ENCODE peak calls at places on chromosome 10, in nine cellular contexts. One of them, this sample, is unnamed. For H3K36me3, the result is how much of the 10 kb centered on the place peaks cover.

GRCh38 chr10:110411047-110411410 is 86.7 kb upstream of the DUSP5 start:
- DNase-seq in transverse colon: no peak
- DNase-seq in kidney: peak
- DNase-seq in lung: no peak
- DNase-seq in right lobe of liver: no peak
- DNase-seq in heart left ventricle: no peak
- DNase-seq in heart right ventricle: no peak
- DNase-seq in cardiac muscle cell: peak
- DNase-seq in WERI-Rb-1: no peak
- DNase-seq in this sample: no peak

GRCh38 chr10:132520147-132520811 is 17.3 kb upstream of the INPP5A start:
- DNase-seq in transverse colon: peak
- DNase-seq in kidney: peak
- DNase-seq in lung: no peak
- DNase-seq in right lobe of liver: peak
- DNase-seq in heart left ventricle: peak
- DNase-seq in heart right ventricle: peak
- DNase-seq in cardiac muscle cell: peak
- DNase-seq in WERI-Rb-1: no peak
- DNase-seq in this sample: peak

GRCh38 chr10:52729259-52730104 is 43.1 kb downstream of the MBL2 start:
- DNase-seq in transverse colon: no peak
- DNase-seq in kidney: no peak
- DNase-seq in lung: no peak
- DNase-seq in right lobe of liver: no peak
- DNase-seq in heart left ventricle: no peak
- DNase-seq in heart right ventricle: no peak
- DNase-seq in cardiac muscle cell: peak
- DNase-seq in WERI-Rb-1: no peak
- DNase-seq in this sample: no peak

GRCh38 chr10:44397476-44398225 is 12.8 kb upstream of the CXCL12 start:
- DNase-seq in transverse colon: no peak
- DNase-seq in kidney: no peak
- DNase-seq in lung: no peak
- DNase-seq in right lobe of liver: no peak
- DNase-seq in heart left ventricle: no peak
- DNase-seq in heart right ventricle: no peak
- DNase-seq in cardiac muscle cell: no peak
- DNase-seq in WERI-Rb-1: no peak
- DNase-seq in this sample: no peak

GRCh38 chr10:94225589-94225988 is 137.2 kb downstream of the NOC3L start:
- DNase-seq in transverse colon: no peak
- DNase-seq in kidney: no peak
- DNase-seq in lung: no peak
- DNase-seq in right lobe of liver: no peak
- DNase-seq in heart left ventricle: no peak
- DNase-seq in heart right ventricle: no peak
- DNase-seq in cardiac muscle cell: no peak
- DNase-seq in WERI-Rb-1: peak
- DNase-seq in this sample: no peak

GRCh38 chr10:49277973-49278372 is 21.0 kb upstream of the C10orf71 start:
- DNase-seq in transverse colon: no peak
- DNase-seq in kidney: no peak
- DNase-seq in lung: no peak
- DNase-seq in right lobe of liver: peak
- DNase-seq in heart left ventricle: no peak
- DNase-seq in heart right ventricle: no peak
- DNase-seq in cardiac muscle cell: no peak
- DNase-seq in WERI-Rb-1: no peak
- DNase-seq in this sample: no peak

GRCh38 chr10:113153493-113154127 is 203.6 kb downstream of the TCF7L2 start:
- DNase-seq in transverse colon: no peak
- DNase-seq in kidney: no peak
- DNase-seq in lung: no peak
- DNase-seq in right lobe of liver: no peak
- DNase-seq in heart left ventricle: no peak
- DNase-seq in heart right ventricle: no peak
- DNase-seq in cardiac muscle cell: no peak
- DNase-seq in WERI-Rb-1: no peak
- DNase-seq in this sample: no peak

GRCh38 chr10:59885430-59886134 is 20.8 kb downstream of the CCDC6 start:
- DNase-seq in transverse colon: peak
- DNase-seq in kidney: no peak
- DNase-seq in lung: no peak
- DNase-seq in right lobe of liver: no peak
- DNase-seq in heart left ventricle: no peak
- DNase-seq in heart right ventricle: no peak
- DNase-seq in cardiac muscle cell: no peak
- DNase-seq in WERI-Rb-1: no peak
- DNase-seq in this sample: no peak

GRCh38 chr10:107165007-107165406 is 501 bp upstream of the SORCS1 start:
- DNase-seq in transverse colon: no peak
- DNase-seq in kidney: no peak
- DNase-seq in lung: no peak
- DNase-seq in right lobe of liver: no peak
- DNase-seq in heart left ventricle: no peak
- DNase-seq in heart right ventricle: no peak
- DNase-seq in cardiac muscle cell: no peak
- DNase-seq in WERI-Rb-1: no peak
- DNase-seq in this sample: no peak

GRCh38 chr10:130864951-130865350 is 446.6 kb downstream of the TCERG1L start:
- DNase-seq in transverse colon: no peak
- DNase-seq in kidney: no peak
- DNase-seq in lung: no peak
- DNase-seq in right lobe of liver: no peak
- DNase-seq in heart left ventricle: no peak
- DNase-seq in heart right ventricle: no peak
- DNase-seq in cardiac muscle cell: no peak
- DNase-seq in WERI-Rb-1: no peak
- DNase-seq in this sample: no peak

GRCh38 chr10:23037561-23037960 is 57.8 kb upstream of the MSRB2 start:
- DNase-seq in transverse colon: no peak
- DNase-seq in kidney: no peak
- DNase-seq in lung: no peak
- DNase-seq in right lobe of liver: no peak
- DNase-seq in heart left ventricle: no peak
- DNase-seq in heart right ventricle: no peak
- DNase-seq in cardiac muscle cell: peak
- DNase-seq in WERI-Rb-1: no peak
- DNase-seq in this sample: no peak

GRCh38 chr10:844552-844951 is 87.0 kb downstream of the LARP4B start:
- DNase-seq in transverse colon: no peak
- DNase-seq in kidney: no peak
- DNase-seq in lung: no peak
- DNase-seq in right lobe of liver: no peak
- DNase-seq in heart left ventricle: no peak
- DNase-seq in heart right ventricle: no peak
- DNase-seq in cardiac muscle cell: peak
- DNase-seq in WERI-Rb-1: no peak
- DNase-seq in this sample: no peak

GRCh38 chr10:842795-843194 is 88.7 kb downstream of the LARP4B start:
- DNase-seq in transverse colon: no peak
- DNase-seq in kidney: no peak
- DNase-seq in lung: no peak
- DNase-seq in right lobe of liver: no peak
- DNase-seq in heart left ventricle: no peak
- DNase-seq in heart right ventricle: no peak
- DNase-seq in cardiac muscle cell: no peak
- DNase-seq in WERI-Rb-1: no peak
- DNase-seq in this sample: no peak

GRCh38 chr10:841535-841934 is 90.0 kb downstream of the LARP4B start:
- DNase-seq in transverse colon: no peak
- DNase-seq in kidney: no peak
- DNase-seq in lung: no peak
- DNase-seq in right lobe of liver: no peak
- DNase-seq in heart left ventricle: no peak
- DNase-seq in heart right ventricle: no peak
- DNase-seq in cardiac muscle cell: no peak
- DNase-seq in WERI-Rb-1: no peak
- DNase-seq in this sample: no peak

GRCh38 chr10:845526-845925 is 86.0 kb downstream of the LARP4B start:
- DNase-seq in transverse colon: no peak
- DNase-seq in kidney: no peak
- DNase-seq in lung: no peak
- DNase-seq in right lobe of liver: no peak
- DNase-seq in heart left ventricle: no peak
- DNase-seq in heart right ventricle: no peak
- DNase-seq in cardiac muscle cell: no peak
- DNase-seq in WERI-Rb-1: no peak
- DNase-seq in this sample: no peak

DNA sequence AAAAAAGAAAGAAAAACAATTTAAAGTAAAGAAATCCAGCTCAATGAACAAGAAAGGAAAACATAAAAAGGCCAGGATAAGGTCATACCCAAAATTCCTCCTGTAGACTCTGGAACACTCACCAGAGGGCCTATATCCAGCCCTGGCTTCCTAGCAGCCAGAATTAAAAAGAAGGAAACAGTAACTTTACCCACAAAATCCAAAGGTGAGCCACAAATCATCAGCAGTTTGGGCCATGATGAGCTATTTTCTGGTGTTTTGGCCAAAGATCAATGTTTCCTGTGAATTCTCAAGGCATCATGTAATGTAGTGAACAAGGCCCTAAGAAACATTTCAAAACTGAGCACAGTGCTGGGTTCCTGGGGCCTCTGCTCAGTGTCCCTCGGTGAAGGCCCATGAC is 87.8 kb downstream of the LARP4B start:
- DNase-seq in transverse colon: no peak
- DNase-seq in kidney: no peak
- DNase-seq in lung: no peak
- DNase-seq in right lobe of liver: no peak
- DNase-seq in heart left ventricle: no peak
- DNase-seq in heart right ventricle: no peak
- DNase-seq in cardiac muscle cell: no peak
- DNase-seq in WERI-Rb-1: no peak
- DNase-seq in this sample: no peak
- H3K36me3 ChIP-seq in transverse colon: under half
- H3K36me3 ChIP-seq in kidney: under half
- H3K36me3 ChIP-seq in lung: under half
- H3K36me3 ChIP-seq in right lobe of liver: under half
- H3K36me3 ChIP-seq in heart left ventricle: half or more
- H3K36me3 ChIP-seq in heart right ventricle: half or more
- H3K36me3 ChIP-seq in cardiac muscle cell: under half
- H3K36me3 ChIP-seq in WERI-Rb-1: under half
- H3K36me3 ChIP-seq in this sample: under half

GRCh38 chr10:95508730-95509129 is 52.4 kb downstream of the SORBS1 start:
- DNase-seq in transverse colon: no peak
- DNase-seq in kidney: no peak
- DNase-seq in lung: no peak
- DNase-seq in right lobe of liver: no peak
- DNase-seq in heart left ventricle: peak
- DNase-seq in heart right ventricle: no peak
- DNase-seq in cardiac muscle cell: peak
- DNase-seq in WERI-Rb-1: no peak
- DNase-seq in this sample: no peak
- H3K4me3 ChIP-seq in transverse colon: no peak
- H3K4me3 ChIP-seq in kidney: no peak
- H3K4me3 ChIP-seq in lung: no peak
- H3K4me3 ChIP-seq in right lobe of liver: no peak
- H3K4me3 ChIP-seq in heart left ventricle: no peak
- H3K4me3 ChIP-seq in heart right ventricle: peak
- H3K4me3 ChIP-seq in cardiac muscle cell: no peak
- H3K4me3 ChIP-seq in WERI-Rb-1: no peak
- H3K4me3 ChIP-seq in this sample: no peak

DNA sequence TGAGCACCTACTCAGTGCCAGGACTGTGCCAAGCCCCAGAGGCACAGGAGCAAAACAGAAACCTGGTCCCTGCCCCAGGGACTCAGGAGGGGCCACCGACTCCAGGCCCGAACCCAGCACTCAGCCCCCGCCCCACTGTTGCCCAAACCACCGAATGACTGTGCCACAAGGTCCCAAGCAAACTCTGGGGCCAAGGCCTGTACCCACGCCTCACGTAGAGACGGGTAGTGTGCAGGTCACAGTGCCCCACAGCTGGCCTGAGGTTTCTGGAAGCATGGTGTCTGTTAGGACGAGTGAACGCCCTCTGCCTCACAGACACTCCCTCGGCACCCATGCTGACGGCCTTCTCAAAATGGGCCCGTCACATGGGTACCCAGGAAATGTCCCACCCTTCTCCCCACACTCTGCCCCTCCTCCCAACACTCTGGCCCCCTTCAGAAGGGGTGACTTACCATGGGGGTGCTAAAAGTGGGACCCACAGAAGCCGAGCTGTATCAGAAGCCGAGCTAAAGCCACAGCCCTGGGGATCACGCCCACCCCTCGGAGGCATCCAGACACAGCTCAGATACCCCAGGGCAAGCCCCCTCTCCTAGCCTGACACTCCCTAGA is 44.2 kb downstream of the CTBP2 start:
- DNase-seq in transverse colon: no peak
- DNase-seq in kidney: no peak
- DNase-seq in lung: no peak
- DNase-seq in right lobe of liver: no peak
- DNase-seq in heart left ventricle: no peak
- DNase-seq in heart right ventricle: no peak
- DNase-seq in cardiac muscle cell: no peak
- DNase-seq in WERI-Rb-1: no peak
- DNase-seq in this sample: peak
- H3K36me3 ChIP-seq in transverse colon: under half
- H3K36me3 ChIP-seq in kidney: under half
- H3K36me3 ChIP-seq in lung: under half
- H3K36me3 ChIP-seq in right lobe of liver: under half
- H3K36me3 ChIP-seq in heart left ventricle: under half
- H3K36me3 ChIP-seq in heart right ventricle: under half
- H3K36me3 ChIP-seq in cardiac muscle cell: under half
- H3K36me3 ChIP-seq in WERI-Rb-1: under half
- H3K36me3 ChIP-seq in this sample: under half

GRCh38 chr10:85977642-85978041 is 389.0 kb downstream of the GRID1 start:
- DNase-seq in transverse colon: no peak
- DNase-seq in kidney: no peak
- DNase-seq in lung: no peak
- DNase-seq in right lobe of liver: no peak
- DNase-seq in heart left ventricle: no peak
- DNase-seq in heart right ventricle: no peak
- DNase-seq in cardiac muscle cell: no peak
- DNase-seq in WERI-Rb-1: no peak
- DNase-seq in this sample: no peak

GRCh38 chr10:85976267-85976793 is 390.3 kb downstream of the GRID1 start:
- DNase-seq in transverse colon: no peak
- DNase-seq in kidney: no peak
- DNase-seq in lung: no peak
- DNase-seq in right lobe of liver: no peak
- DNase-seq in heart left ventricle: no peak
- DNase-seq in heart right ventricle: no peak
- DNase-seq in cardiac muscle cell: no peak
- DNase-seq in WERI-Rb-1: no peak
- DNase-seq in this sample: no peak

GRCh38 chr10:85978566-85979358 is 387.8 kb downstream of the GRID1 start:
- DNase-seq in transverse colon: no peak
- DNase-seq in kidney: no peak
- DNase-seq in lung: peak
- DNase-seq in right lobe of liver: no peak
- DNase-seq in heart left ventricle: peak
- DNase-seq in heart right ventricle: no peak
- DNase-seq in cardiac muscle cell: no peak
- DNase-seq in WERI-Rb-1: no peak
- DNase-seq in this sample: no peak

GRCh38 chr10:85983051-85983450 is 383.5 kb downstream of the GRID1 start:
- DNase-seq in transverse colon: no peak
- DNase-seq in kidney: no peak
- DNase-seq in lung: no peak
- DNase-seq in right lobe of liver: no peak
- DNase-seq in heart left ventricle: no peak
- DNase-seq in heart right ventricle: no peak
- DNase-seq in cardiac muscle cell: no peak
- DNase-seq in WERI-Rb-1: no peak
- DNase-seq in this sample: no peak

GRCh38 chr10:85979598-85979997 is 387.0 kb downstream of the GRID1 start:
- DNase-seq in transverse colon: no peak
- DNase-seq in kidney: no peak
- DNase-seq in lung: no peak
- DNase-seq in right lobe of liver: no peak
- DNase-seq in heart left ventricle: no peak
- DNase-seq in heart right ventricle: no peak
- DNase-seq in cardiac muscle cell: no peak
- DNase-seq in WERI-Rb-1: no peak
- DNase-seq in this sample: no peak
- H3K4me3 ChIP-seq in transverse colon: no peak
- H3K4me3 ChIP-seq in kidney: no peak
- H3K4me3 ChIP-seq in lung: no peak
- H3K4me3 ChIP-seq in right lobe of liver: no peak
- H3K4me3 ChIP-seq in heart left ventricle: no peak
- H3K4me3 ChIP-seq in heart right ventricle: no peak
- H3K4me3 ChIP-seq in cardiac muscle cell: no peak
- H3K4me3 ChIP-seq in WERI-Rb-1: no peak
- H3K4me3 ChIP-seq in this sample: no peak